ENCODE peak calls at places on chromosomes 3 and 15, in seven cellular contexts. V is CD8-positive, alpha-beta memory T cell; Y is tibial artery; E is lower lobe of right lung; I is GM06990; Z is WERI-Rb-1; P is Panc1. A is an unnamed sample.
A peak's percentile ranks its signal among the peaks of the same experiment; 100 is the strongest.

GRCh38 chr3:156488771-156489170 is 66.1 kb downstream of the SSR3 start:
- DNase-seq in V (no peak), Y (no peak), E (no peak), I (no peak), Z (no peak), P (no peak), A (no peak)

GRCh38 chr15:43225201-43225949 is 4.6 kb upstream of the EPB42 start:
- DNase-seq in V (peak; percentile 56), Y (no peak), E (no peak), I (no peak), Z (peak; percentile 50), P (peak; percentile 45), A (peak; percentile 77)

GRCh38 chr3:101179637-101180036 is 140.7 kb downstream of the IMPG2 start:
- DNase-seq in V (no peak), Y (no peak), E (no peak), I (no peak), Z (no peak), P (no peak), A (peak; percentile 49)

GRCh38 chr3:184314700-184315505 is 497 bp downstream of the EIF4G1 start:
- DNase-seq in V (peak; percentile 85), Y (peak; percentile 94), E (peak; percentile 87), I (peak; percentile 78), Z (peak; percentile 52), P (no peak), A (peak; percentile 66)

GRCh38 chr3:14544282-14545250 is 4.4 kb upstream of the GRIP2 start:
- DNase-seq in V (no peak), Y (no peak), E (no peak), I (no peak), Z (no peak), P (no peak), A (no peak)

GRCh38 chr3:67896130-67896529 is 241.7 kb upstream of the SUCLG2 start:
- DNase-seq in V (no peak), Y (no peak), E (no peak), I (no peak), Z (no peak), P (no peak), A (no peak)

GRCh38 chr15:48370460-48370859 is 39.2 kb downstream of the DUT start:
- DNase-seq in V (no peak), Y (no peak), E (no peak), I (no peak), Z (no peak), P (no peak), A (peak; percentile 66)

GRCh38 chr15:81280086-81280485 is 43.9 kb downstream of the STARD5 start:
- DNase-seq in V (no peak), Y (no peak), E (no peak), I (no peak), Z (no peak), P (no peak), A (no peak)

GRCh38 chr15:73683624-73684536 is at the start of gene CD276:
- DNase-seq in V (no peak), Y (peak; percentile 93), E (peak; percentile 90), I (no peak), Z (peak; percentile 83), P (no peak), A (peak; percentile 33)

GRCh38 chr3:41682996-41683395 is 278.9 kb downstream of the ULK4 start:
- DNase-seq in V (no peak), Y (no peak), E (no peak), I (no peak), Z (no peak), P (no peak), A (peak; percentile 4)

GRCh38 chr3:175664911-175665310 is 805.8 kb downstream of the NAALADL2 start:
- DNase-seq in V (no peak), Y (no peak), E (no peak), I (no peak), Z (no peak), P (no peak), A (peak; percentile 76)

GRCh38 chr3:165233521-165234195 is 37.5 kb upstream of the SLITRK3 start:
- DNase-seq in V (no peak), Y (no peak), E (no peak), I (no peak), Z (no peak), P (no peak), A (peak; percentile 53)

GRCh38 chr3:151818361-151818760 is 4.4 kb downstream of the AADAC start:
- DNase-seq in V (no peak), Y (no peak), E (no peak), I (no peak), Z (no peak), P (no peak), A (peak; percentile 70)

GRCh38 chr3:99568936-99569335 is 69.5 kb upstream of the COL8A1 start:
- DNase-seq in V (no peak), Y (no peak), E (no peak), I (no peak), Z (no peak), P (no peak), A (no peak)

GRCh38 chr15:41861736-41862356 is 23.2 kb downstream of the PLA2G4B start:
- DNase-seq in V (no peak), Y (no peak), E (no peak), I (no peak), Z (no peak), P (no peak), A (no peak)

GRCh38 chr15:60448668-60449360 is 30.1 kb downstream of the ICE2 start:
- DNase-seq in V (no peak), Y (no peak), E (no peak), I (no peak), Z (no peak), P (no peak), A (no peak)

GRCh38 chr3:120349819-120350125 is 618 bp upstream of the LRRC58 start:
- DNase-seq in V (no peak), Y (no peak), E (no peak), I (no peak), Z (no peak), P (no peak), A (no peak)

GRCh38 chr15:43187544-43188155 is 2.4 kb downstream of the CCNDBP1 start:
- DNase-seq in V (no peak), Y (no peak), E (no peak), I (no peak), Z (no peak), P (no peak), A (peak; percentile 67)

GRCh38 chr15:93017521-93017920 is 71.5 kb downstream of the RGMA start:
- DNase-seq in V (no peak), Y (no peak), E (no peak), I (no peak), Z (no peak), P (no peak), A (no peak)

GRCh38 chr3:46537789-46538188 is 28.3 kb downstream of the LRRC2 start:
- DNase-seq in V (no peak), Y (no peak), E (no peak), I (no peak), Z (no peak), P (no peak), A (no peak)
- H3K4me3 ChIP-seq in V (no peak overlapping the region), Y (no peak overlapping the region), E (no peak overlapping the region), I (no peak overlapping the region), Z (no peak overlapping the region), P (no peak overlapping the region), A (no peak overlapping the region)

GRCh38 chr15:50837256-50837770 is 71.2 kb upstream of the AP4E1 start:
- DNase-seq in V (no peak), Y (no peak), E (no peak), I (no peak), Z (no peak), P (no peak), A (no peak)
- H3K4me3 ChIP-seq in V (no peak overlapping the region), Y (no peak overlapping the region), E (no peak overlapping the region), I (no peak overlapping the region), Z (no peak overlapping the region), P (no peak overlapping the region), A (no peak overlapping the region)

DNA sequence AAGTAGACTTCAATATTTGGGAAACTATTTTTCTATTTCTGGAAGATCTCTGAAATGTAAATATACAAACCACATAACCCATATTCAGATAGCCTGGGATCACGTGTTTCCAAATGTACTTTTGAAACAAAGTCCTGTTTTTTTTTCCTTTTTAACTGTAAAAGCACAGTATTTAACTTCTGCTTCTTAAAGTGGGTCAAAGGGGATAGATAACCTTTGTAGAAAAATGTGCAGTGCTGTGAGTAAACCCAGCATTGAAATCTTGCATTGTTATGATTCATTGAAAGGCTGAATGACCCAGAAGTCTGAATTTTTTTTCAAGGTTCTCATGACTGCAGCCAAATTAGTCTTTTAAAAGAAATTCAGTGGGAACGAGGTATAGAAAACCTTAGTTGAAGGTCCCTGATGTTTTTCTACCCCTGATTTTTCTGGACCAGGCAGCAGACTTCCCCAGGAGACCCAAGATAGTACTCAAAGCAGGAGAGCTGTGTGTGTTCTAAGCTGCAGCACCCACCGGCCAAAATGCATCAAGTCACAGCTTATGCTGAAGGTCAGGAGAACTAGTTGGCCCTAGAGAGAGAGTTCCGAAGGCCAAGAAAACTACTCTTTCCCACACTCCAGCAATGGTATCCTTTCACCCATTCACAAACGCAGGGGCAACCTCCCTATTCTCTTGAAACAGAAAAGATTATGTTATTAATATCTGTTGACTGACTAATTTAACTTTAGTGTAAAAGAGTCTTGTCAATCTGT is 43.6 kb upstream of the APH1B start:
- DNase-seq in V (no peak), Y (no peak), E (no peak), I (no peak), Z (no peak), P (no peak), A (peak; percentile 61)
- H3K4me3 ChIP-seq in V (no peak overlapping the region), Y (no peak overlapping the region), E (no peak overlapping the region), I (no peak overlapping the region), Z (no peak overlapping the region), P (no peak overlapping the region), A (no peak overlapping the region)

DNA sequence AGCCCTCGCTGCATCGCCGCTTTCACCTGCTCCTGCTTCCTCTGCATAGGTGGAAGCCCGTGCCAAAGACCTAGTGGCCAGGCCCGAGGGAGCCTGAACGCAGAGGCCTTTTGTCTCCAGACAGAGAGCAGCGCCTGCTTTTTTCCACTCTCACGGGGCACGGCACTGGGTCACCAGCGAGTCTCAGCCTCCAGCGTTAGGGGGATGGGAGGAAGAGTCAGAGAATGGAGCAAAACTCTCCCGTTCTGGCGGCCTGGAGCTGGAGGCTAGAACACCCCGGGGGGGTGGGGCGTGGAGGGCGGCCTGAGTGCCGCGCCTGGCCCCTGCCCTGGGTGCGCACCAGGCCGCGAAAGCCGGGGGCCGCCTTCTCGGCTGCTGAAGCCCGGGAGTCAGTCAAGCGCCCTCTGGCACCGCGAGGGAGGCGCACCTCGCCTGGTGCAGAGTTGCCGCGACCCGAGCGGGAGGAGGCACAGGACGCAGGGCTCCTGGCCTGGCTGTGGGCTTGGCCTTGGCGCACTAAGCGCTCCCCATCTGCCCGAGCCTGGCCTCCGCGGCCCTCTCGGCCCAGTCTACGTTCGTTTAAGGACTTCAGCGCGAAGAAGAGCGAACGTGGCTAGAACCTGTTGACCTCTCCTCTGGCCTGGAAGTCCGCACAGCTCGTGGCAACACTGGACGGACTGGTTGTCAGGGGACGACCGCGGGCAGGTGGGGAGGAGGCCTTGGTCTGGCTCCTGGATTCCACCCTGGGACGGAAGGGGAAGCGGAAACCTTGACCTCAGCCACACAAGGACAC is 21.5 kb downstream of the NR2F2 start:
- DNase-seq in V (no peak), Y (peak; percentile 82), E (no peak), I (no peak), Z (no peak), P (no peak), A (peak; percentile 56)
- H3K4me3 ChIP-seq in V (no peak overlapping the region), Y (peak overlapping the region; percentile 37), E (no peak overlapping the region), I (no peak overlapping the region), Z (no peak overlapping the region), P (no peak overlapping the region), A (peak overlapping the region; percentile 37)

GRCh38 chr3:132662212-132662611 is 2.1 kb downstream of the UBA5 start:
- DNase-seq in V (no peak), Y (no peak), E (no peak), I (no peak), Z (no peak), P (no peak), A (no peak)
- H3K4me3 ChIP-seq in V (no peak overlapping the region), Y (no peak overlapping the region), E (peak overlapping the region; percentile 89), I (peak overlapping the region; percentile 95), Z (no peak overlapping the region), P (no peak overlapping the region), A (no peak overlapping the region)

GRCh38 chr3:150385296-150386242 is 22.5 kb upstream of the TSC22D2 start:
- DNase-seq in V (no peak), Y (no peak), E (no peak), I (peak; percentile 78), Z (no peak), P (no peak), A (no peak)
- H3K4me3 ChIP-seq in V (peak overlapping the region; percentile 24), Y (no peak overlapping the region), E (no peak overlapping the region), I (peak overlapping the region; percentile 5), Z (no peak overlapping the region), P (no peak overlapping the region), A (no peak overlapping the region)